ENCODE peak calls at places on chromosomes 13 and 19, in six cellular contexts. One of them, this sample, is unnamed.

GRCh38 chr19:3433805-3434540 is 46.4 kb downstream of the SMIM24 start:
- DNase-seq in NCI-H2029: no peak
- DNase-seq in activated CD8-positive, alpha-beta memory T cell treated with anti-CD3 and anti-CD28 coated beads for 1 hour: no peak
- DNase-seq in dorsolateral prefrontal cortex: no peak
- DNase-seq in NCI-H1092: no peak
- DNase-seq in AG09319: no peak
- DNase-seq in this sample: no peak

GRCh38 chr13:25037057-25037813 is 58.7 kb upstream of the PABPC3 start:
- DNase-seq in NCI-H2029: no peak
- DNase-seq in activated CD8-positive, alpha-beta memory T cell treated with anti-CD3 and anti-CD28 coated beads for 1 hour: no peak
- DNase-seq in dorsolateral prefrontal cortex: peak
- DNase-seq in NCI-H1092: peak
- DNase-seq in AG09319: peak
- DNase-seq in this sample: peak

GRCh38 chr13:61414136-61414535 is 1.5 kb downstream of the PCDH20 start:
- DNase-seq in NCI-H2029: no peak
- DNase-seq in activated CD8-positive, alpha-beta memory T cell treated with anti-CD3 and anti-CD28 coated beads for 1 hour: no peak
- DNase-seq in dorsolateral prefrontal cortex: no peak
- DNase-seq in NCI-H1092: no peak
- DNase-seq in AG09319: no peak
- DNase-seq in this sample: no peak

GRCh38 chr19:32651729-32652140 is 23.2 kb downstream of the ANKRD27 start:
- DNase-seq in NCI-H2029: no peak
- DNase-seq in activated CD8-positive, alpha-beta memory T cell treated with anti-CD3 and anti-CD28 coated beads for 1 hour: no peak
- DNase-seq in dorsolateral prefrontal cortex: peak
- DNase-seq in NCI-H1092: no peak
- DNase-seq in AG09319: no peak
- DNase-seq in this sample: no peak

GRCh38 chr19:35853038-35853756 is 893 bp upstream of the NPHS1 start:
- DNase-seq in NCI-H2029: no peak
- DNase-seq in activated CD8-positive, alpha-beta memory T cell treated with anti-CD3 and anti-CD28 coated beads for 1 hour: no peak
- DNase-seq in dorsolateral prefrontal cortex: no peak
- DNase-seq in NCI-H1092: no peak
- DNase-seq in AG09319: no peak
- DNase-seq in this sample: no peak

GRCh38 chr19:2428027-2428690 is 773 bp upstream of the TIMM13 start:
- DNase-seq in NCI-H2029: peak
- DNase-seq in activated CD8-positive, alpha-beta memory T cell treated with anti-CD3 and anti-CD28 coated beads for 1 hour: no peak
- DNase-seq in dorsolateral prefrontal cortex: peak
- DNase-seq in NCI-H1092: peak
- DNase-seq in AG09319: no peak
- DNase-seq in this sample: no peak

GRCh38 chr13:84870190-84870589 is 929.0 kb downstream of the SLITRK6 start:
- DNase-seq in NCI-H2029: no peak
- DNase-seq in activated CD8-positive, alpha-beta memory T cell treated with anti-CD3 and anti-CD28 coated beads for 1 hour: no peak
- DNase-seq in dorsolateral prefrontal cortex: no peak
- DNase-seq in NCI-H1092: no peak
- DNase-seq in AG09319: no peak
- DNase-seq in this sample: no peak

GRCh38 chr19:28394705-28395104 is 818.2 kb downstream of the UQCRFS1 start:
- DNase-seq in NCI-H2029: peak
- DNase-seq in activated CD8-positive, alpha-beta memory T cell treated with anti-CD3 and anti-CD28 coated beads for 1 hour: no peak
- DNase-seq in dorsolateral prefrontal cortex: no peak
- DNase-seq in NCI-H1092: no peak
- DNase-seq in AG09319: no peak
- DNase-seq in this sample: no peak

GRCh38 chr19:51179297-51179696 is 37.2 kb downstream of the SIGLEC7 start:
- DNase-seq in NCI-H2029: no peak
- DNase-seq in activated CD8-positive, alpha-beta memory T cell treated with anti-CD3 and anti-CD28 coated beads for 1 hour: no peak
- DNase-seq in dorsolateral prefrontal cortex: no peak
- DNase-seq in NCI-H1092: no peak
- DNase-seq in AG09319: no peak
- DNase-seq in this sample: no peak

GRCh38 chr19:4390017-4390861 is 10.1 kb downstream of the SH3GL1 start:
- DNase-seq in NCI-H2029: no peak
- DNase-seq in activated CD8-positive, alpha-beta memory T cell treated with anti-CD3 and anti-CD28 coated beads for 1 hour: no peak
- DNase-seq in dorsolateral prefrontal cortex: no peak
- DNase-seq in NCI-H1092: no peak
- DNase-seq in AG09319: no peak
- DNase-seq in this sample: no peak

GRCh38 chr13:100707818-100708740 is 33.5 kb upstream of the TMTC4 start:
- DNase-seq in NCI-H2029: no peak
- DNase-seq in activated CD8-positive, alpha-beta memory T cell treated with anti-CD3 and anti-CD28 coated beads for 1 hour: no peak
- DNase-seq in dorsolateral prefrontal cortex: no peak
- DNase-seq in NCI-H1092: no peak
- DNase-seq in AG09319: no peak
- DNase-seq in this sample: no peak